ENCODE peak calls at places on chromosomes 3 and 15, in eight cellular contexts. K, V, R, C, D, S, J and I are unnamed samples.

GRCh38 chr3:40975711-40976121 is 223.6 kb upstream of the CTNNB1 start:
- DNase-seq in K (no peak), V (no peak), R (peak), C (no peak), D (no peak), S (peak), J (no peak), I (no peak)

GRCh38 chr3:136209921-136210320 is 13.8 kb upstream of the MSL2 start:
- DNase-seq in K (peak), V (peak), R (peak), C (no peak), D (no peak), S (peak), J (no peak), I (no peak)

GRCh38 chr3:44648564-44649229 is at the start of gene ZNF35:
- DNase-seq in K (peak), V (peak), R (peak), C (peak), D (peak), S (peak), J (peak), I (peak)

GRCh38 chr3:39346785-39347585 is 17.5 kb downstream of the CCR8 start:
- DNase-seq in K (no peak), V (no peak), R (no peak), C (no peak), D (no peak), S (no peak), J (no peak), I (no peak)

GRCh38 chr15:95323798-95324197 is 1006.7 kb upstream of the NR2F2 start:
- DNase-seq in K (no peak), V (no peak), R (no peak), C (no peak), D (no peak), S (no peak), J (no peak), I (no peak)

GRCh38 chr15:86139828-86140227 is 60.2 kb downstream of the AGBL1 start:
- DNase-seq in K (no peak), V (no peak), R (no peak), C (no peak), D (no peak), S (no peak), J (no peak), I (peak)

GRCh38 chr3:8324727-8325126 is 176.9 kb upstream of the LMCD1 start:
- DNase-seq in K (peak), V (peak), R (peak), C (peak), D (no peak), S (peak), J (peak), I (peak)

GRCh38 chr3:112770026-112770626 is 76.5 kb downstream of the CD200R1L start:
- DNase-seq in K (peak), V (peak), R (peak), C (no peak), D (no peak), S (peak), J (no peak), I (peak)

GRCh38 chr3:113117511-113118302 is 93.7 kb upstream of the BOC start:
- DNase-seq in K (peak), V (peak), R (peak), C (no peak), D (peak), S (peak), J (peak), I (no peak)

GRCh38 chr3:123026551-123027291 is 842 bp downstream of the SEMA5B start:
- DNase-seq in K (no peak), V (no peak), R (no peak), C (peak), D (no peak), S (no peak), J (no peak), I (no peak)

GRCh38 chr15:45715528-45715927 is 80.7 kb downstream of the SQOR start:
- DNase-seq in K (no peak), V (peak), R (no peak), C (no peak), D (no peak), S (no peak), J (no peak), I (no peak)

GRCh38 chr3:188006726-188007393 is 147.1 kb upstream of the LPP start:
- DNase-seq in K (no peak), V (no peak), R (peak), C (no peak), D (peak), S (no peak), J (no peak), I (peak)

GRCh38 chr3:189003410-189003809 is 168.4 kb upstream of the TPRG1 start:
- DNase-seq in K (no peak), V (no peak), R (no peak), C (no peak), D (no peak), S (no peak), J (no peak), I (no peak)

GRCh38 chr3:60240558-60240957 is 1010.7 kb downstream of the FHIT start:
- DNase-seq in K (no peak), V (no peak), R (no peak), C (no peak), D (no peak), S (no peak), J (no peak), I (no peak)

GRCh38 chr3:105233056-105233455 is 133.7 kb upstream of the ALCAM start:
- DNase-seq in K (peak), V (peak), R (no peak), C (no peak), D (no peak), S (no peak), J (no peak), I (no peak)